ENCODE peak calls at places on chromosomes 4 and X, in five cellular contexts. M is CD8-positive, alpha-beta T cell; S is adipocyte; U is Peyer's patch; K is naive thymus-derived CD4-positive, alpha-beta T cell. A is an unnamed sample.

GRCh38 chr4:48898733-48899431 is 7.7 kb downstream of the OCIAD2 start:
- DNase-seq in M (no peak), U (no peak), K (no peak), S (no peak), A (peak; percentile 37)

GRCh38 chr4:8278421-8279287 is 9.1 kb downstream of the HTRA3 start:
- DNase-seq in S (peak; percentile 74), M (no peak), K (no peak), U (no peak), A (peak; percentile 60)

GRCh38 chrX:7170903-7171302 is 22.9 kb upstream of the PUDP start:
- DNase-seq in S (no peak), U (no peak), M (peak; percentile 19), K (peak; percentile 29), A (peak; percentile 7)

GRCh38 chr4:96639932-96640331 is 800.0 kb downstream of the PDHA2 start:
- DNase-seq in U (no peak), M (no peak), S (no peak), K (no peak), A (no peak)

GRCh38 chr4:56149601-56150000 is 200.9 kb downstream of the CEP135 start:
- DNase-seq in S (peak; percentile 87), M (no peak), U (no peak), K (no peak), A (peak; percentile 48)

GRCh38 chrX:149462849-149463248 is 42.3 kb downstream of the IDS start:
- DNase-seq in S (peak; percentile 42), M (no peak), U (no peak), K (no peak), A (no peak)

GRCh38 chrX:11108253-11108941 is 2.7 kb upstream of the HCCS start:
- DNase-seq in S (no peak), K (no peak), M (no peak), U (no peak), A (no peak)

GRCh38 chrX:108834036-108834435 is 97.7 kb upstream of the IRS4 start:
- DNase-seq in S (no peak), K (no peak), U (no peak), M (no peak), A (no peak)

GRCh38 chr4:2837110-2837903 is 6.3 kb upstream of the ADD1 start:
- DNase-seq in U (peak; percentile 14), S (no peak), K (no peak), M (no peak), A (no peak)

GRCh38 chr4:123096038-123096437 is 173.6 kb upstream of the NUDT6 start:
- DNase-seq in S (peak; percentile 6), U (no peak), K (no peak), M (no peak), A (peak; percentile 14)

GRCh38 chr4:189206953-189207352 is 733.7 kb upstream of the FRG1 start:
- DNase-seq in M (no peak), K (no peak), U (no peak), S (no peak), A (no peak)

GRCh38 chr4:73620115-73620792 is at the start of gene RASSF6:
- DNase-seq in S (no peak), K (no peak), U (peak; percentile 73), M (no peak), A (no peak)

GRCh38 chrX:105313596-105313995 is 93.1 kb upstream of the TEX13A start:
- DNase-seq in K (no peak), U (no peak), M (no peak), S (peak; percentile 22), A (no peak)

GRCh38 chr4:158170691-158171455 is 2.0 kb downstream of the GASK1B start:
- DNase-seq in M (no peak), K (peak; percentile 28), U (peak; percentile 17), S (no peak), A (no peak)

GRCh38 chrX:40247848-40248622 is 150.3 kb upstream of the BCOR start:
- DNase-seq in M (no peak), K (no peak), U (no peak), S (no peak), A (no peak)

GRCh38 chr4:82998898-82999297 is 11.7 kb downstream of the LIN54 start:
- DNase-seq in S (no peak), K (no peak), U (no peak), M (no peak), A (no peak)

DNA sequence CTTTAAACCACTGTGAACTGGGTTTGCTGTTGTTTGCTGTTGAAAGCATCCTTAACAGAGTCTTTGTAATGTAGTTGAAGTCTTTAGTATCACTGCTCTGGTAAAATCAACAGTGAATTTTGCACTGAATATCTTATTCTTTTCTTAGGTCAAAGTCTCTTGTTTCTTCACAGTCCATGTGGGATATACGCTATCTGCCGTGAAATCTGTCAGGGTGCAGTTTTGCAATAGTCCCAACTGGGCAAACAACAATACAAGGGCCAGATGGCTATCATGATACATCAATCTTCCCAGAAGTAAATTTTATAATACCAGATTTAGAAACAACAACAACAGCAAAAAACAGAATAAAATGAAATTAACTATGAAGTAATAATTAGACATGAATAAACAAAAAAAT is 123.5 kb downstream of the PPARGC1A start:
- DNase-seq in U (no peak), S (no peak), M (no peak), K (no peak), A (no peak)
- H3K27me3 ChIP-seq in U (no peaks in the 10 kb centered on the region), S (no peaks in the 10 kb centered on the region), M (no peaks in the 10 kb centered on the region), K (no peaks in the 10 kb centered on the region), A (no peaks in the 10 kb centered on the region)

GRCh38 chr4:174154455-174154854 is 129.0 kb downstream of the FBXO8 start:
- DNase-seq in S (peak; percentile 88), U (no peak), K (no peak), M (no peak), A (peak; percentile 81)
- H3K4me3 ChIP-seq in S (peak overlapping the region; percentile 88), U (no peak overlapping the region), K (no peak overlapping the region), M (no peak overlapping the region), A (peak overlapping the region; percentile 4)

GRCh38 chr4:3870567-3870962 is 104.4 kb downstream of the ADRA2C start:
- DNase-seq in U (no peak), S (no peak), K (no peak), M (no peak), A (no peak)

GRCh38 chr4:3869661-3870566 is 103.7 kb downstream of the ADRA2C start:
- DNase-seq in S (no peak), K (no peak), U (no peak), M (no peak), A (no peak)

GRCh38 chr4:3868146-3868840 is 102.1 kb downstream of the ADRA2C start:
- DNase-seq in U (no peak), K (no peak), S (peak; percentile 34), M (no peak), A (peak; percentile 23)

GRCh38 chr4:3867403-3868100 is 101.4 kb downstream of the ADRA2C start:
- DNase-seq in S (no peak), K (no peak), M (no peak), U (no peak), A (no peak)

DNA sequence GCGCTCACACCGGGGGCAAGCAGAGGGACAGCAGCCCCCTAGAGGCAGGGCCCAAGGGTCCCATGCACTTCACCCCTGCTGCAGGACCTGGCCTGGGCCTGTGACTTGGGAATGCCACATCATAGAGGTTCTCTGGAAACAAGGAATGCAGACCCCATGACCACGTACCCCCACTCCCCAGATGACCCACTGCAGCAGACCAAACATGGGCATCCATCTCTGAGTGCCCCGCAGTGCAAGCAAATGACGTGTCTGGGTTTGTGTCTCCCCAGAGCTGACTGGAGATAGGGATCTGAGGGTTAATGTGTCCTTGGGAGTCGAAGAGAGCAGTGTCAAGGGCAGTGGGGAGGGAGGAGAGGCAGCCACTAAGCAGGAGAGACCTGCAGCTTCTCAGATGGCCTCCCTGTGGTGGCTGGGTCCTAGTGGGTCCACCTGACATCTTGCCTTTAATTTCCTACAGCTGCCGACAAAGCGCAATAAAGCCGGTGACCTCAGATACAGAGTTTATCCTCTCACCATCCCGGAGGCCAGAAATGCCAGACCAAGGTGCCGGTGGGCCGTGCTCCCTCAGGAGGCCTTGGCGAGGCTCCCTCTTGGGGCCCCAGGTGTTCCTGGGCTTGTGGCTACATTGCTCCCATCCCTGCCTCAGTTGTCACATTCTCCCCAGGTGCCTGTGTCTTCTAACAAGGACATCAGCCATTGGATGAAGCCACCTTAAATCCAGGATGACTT is 102.8 kb downstream of the ADRA2C start:
- DNase-seq in M (no peak), K (no peak), U (no peak), S (no peak), A (no peak)
- H3K27me3 ChIP-seq in M (peaks cover 10% of the 10 kb centered on the region), K (peaks cover 5% of the 10 kb centered on the region), U (peaks cover 4% of the 10 kb centered on the region), S (peaks cover 48% of the 10 kb centered on the region), A (peaks cover 35% of the 10 kb centered on the region)

GRCh38 chr4:65665951-65666523 is 4.3 kb downstream of the EPHA5 start:
- DNase-seq in K (no peak), S (peak; percentile 38), U (no peak), M (no peak), A (no peak)

GRCh38 chr4:65669981-65670330 is 333 bp downstream of the EPHA5 start:
- DNase-seq in S (no peak), U (no peak), K (no peak), M (no peak), A (no peak)

GRCh38 chr4:65669008-65669971 is 999 bp downstream of the EPHA5 start:
- DNase-seq in S (peak; percentile 59), K (no peak), M (no peak), U (no peak), A (peak; percentile 33)

GRCh38 chr4:65670331-65671031 is at the start of gene EPHA5:
- DNase-seq in M (no peak), K (no peak), S (peak; percentile 92), U (no peak), A (peak; percentile 93)

DNA sequence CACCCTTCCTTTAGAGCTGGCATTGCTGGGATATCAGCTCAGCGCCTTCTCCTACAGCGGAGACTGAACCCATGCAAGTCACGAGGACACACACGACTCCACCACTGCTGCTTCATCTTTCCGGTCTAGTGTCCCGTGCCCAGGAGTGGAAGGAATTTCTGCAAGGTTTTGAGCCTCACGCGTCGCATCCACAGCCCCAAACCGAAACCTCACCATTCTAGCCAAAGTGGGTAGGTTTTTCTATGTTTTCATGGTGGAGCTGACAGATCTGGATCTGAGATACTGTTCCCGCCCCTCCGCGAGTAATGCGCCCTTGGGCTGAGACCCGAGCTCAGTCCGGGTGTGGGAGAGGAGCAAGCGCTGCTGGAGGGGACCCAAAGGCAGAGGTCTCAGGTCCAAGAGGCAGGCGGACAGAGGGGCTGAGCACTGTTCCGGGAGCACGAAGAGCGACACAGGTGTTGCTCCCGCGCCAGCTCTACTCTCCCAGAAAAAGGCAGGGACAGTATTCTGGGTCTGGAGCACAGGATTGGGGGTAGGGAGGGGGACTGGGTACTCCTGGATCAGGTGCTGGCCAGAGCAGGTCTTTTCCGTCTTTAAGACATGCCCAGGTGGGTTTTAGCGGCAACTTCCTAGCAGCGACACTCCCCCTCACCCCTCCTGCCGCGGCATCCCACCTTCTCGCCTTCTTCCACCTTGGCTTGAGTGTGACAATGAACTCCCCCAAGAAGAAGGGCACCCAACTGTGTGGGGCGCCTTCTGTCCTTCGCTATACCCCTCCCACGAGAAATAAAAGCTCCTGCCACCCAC is 1.9 kb downstream of the EPHA5 start:
- DNase-seq in K (no peak), M (no peak), U (no peak), S (peak; percentile 81), A (peak; percentile 41)
- H3K4me3 ChIP-seq in K (no peak overlapping the region), M (no peak overlapping the region), U (no peak overlapping the region), S (peak overlapping the region; percentile 73), A (peak overlapping the region; percentile 74)

GRCh38 chr4:5890063-5890727 is 2.7 kb downstream of the CRMP1 start:
- DNase-seq in M (no peak), S (no peak), K (no peak), U (no peak), A (no peak)
- H3K27me3 ChIP-seq in M (peaks cover 21% of the 10 kb centered on the region), S (peaks cover 78% of the 10 kb centered on the region), K (peaks cover 14% of the 10 kb centered on the region), U (peaks cover 40% of the 10 kb centered on the region), A (peaks cover 83% of the 10 kb centered on the region)

DNA sequence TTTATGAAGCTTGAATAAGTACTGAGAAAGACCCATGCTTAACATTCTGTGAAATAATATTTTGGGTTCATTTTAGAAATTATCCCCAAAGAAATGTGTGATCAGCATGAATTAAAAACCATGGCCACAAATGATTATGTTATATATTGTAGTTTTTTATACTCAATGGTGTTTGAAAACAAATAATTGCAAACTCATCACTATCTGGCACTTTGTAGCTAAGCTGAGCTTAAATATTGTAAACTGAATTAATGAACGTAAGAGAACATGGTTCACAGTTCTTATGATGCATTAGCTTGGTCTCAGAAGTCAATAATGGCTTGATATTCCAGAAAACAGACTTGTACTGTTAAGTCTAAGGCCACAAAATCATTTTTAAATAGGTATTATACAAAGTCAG is 24.6 kb upstream of the ASB5 start:
- DNase-seq in M (no peak), U (no peak), S (no peak), K (no peak), A (no peak)
- H3K4me3 ChIP-seq in M (no peak overlapping the region), U (no peak overlapping the region), S (no peak overlapping the region), K (no peak overlapping the region), A (no peak overlapping the region)

A was measured in brain microvascular endothelial cell.